ENCODE peak calls at places on chromosomes 6 and 20, in seven cellular contexts. R is body of pancreas, V is fibroblast of pulmonary artery, T is retinal pigment epithelial cell, L is colonic mucosa, E is K562, Z is cardiac fibroblast. Q is an unnamed sample.

GRCh38 chr6:154197176-154197850 is 158.3 kb downstream of the OPRM1 start:
- DNase-seq in R (no peak), Z (peak), E (no peak), L (no peak), T (peak), V (peak), Q (peak)

GRCh38 chr6:33113720-33114119 is 37.9 kb downstream of the HLA-DPB1 start:
- DNase-seq in R (no peak), L (no peak), Z (no peak), V (no peak), E (no peak), T (no peak), Q (no peak)

GRCh38 chr20:16498526-16499140 is 74.6 kb downstream of the KIF16B start:
- DNase-seq in E (no peak), L (no peak), T (no peak), R (no peak), V (no peak), Z (no peak), Q (peak)

GRCh38 chr6:90350689-90351554 is 54.3 kb upstream of the BACH2 start:
- DNase-seq in Z (no peak), R (no peak), V (no peak), T (no peak), L (no peak), E (no peak), Q (no peak)

GRCh38 chr20:45010399-45010828 is 44.1 kb downstream of the STK4 start:
- DNase-seq in E (no peak), L (no peak), R (no peak), T (peak), Z (peak), V (peak), Q (peak)

GRCh38 chr20:40807094-40807623 is 118.1 kb upstream of the MAFB start:
- DNase-seq in E (no peak), L (no peak), R (no peak), V (no peak), T (no peak), Z (no peak), Q (no peak)

GRCh38 chr6:94535798-94536197 is 1041.5 kb upstream of the MANEA start:
- DNase-seq in V (no peak), L (no peak), Z (no peak), E (no peak), R (no peak), T (no peak), Q (no peak)

GRCh38 chr6:21946298-21946783 is 350.5 kb downstream of the PRL start:
- DNase-seq in R (no peak), T (no peak), Z (peak), L (no peak), V (peak), E (no peak), Q (peak)

GRCh38 chr6:125528614-125529013 is 220.8 kb upstream of the HEY2 start:
- DNase-seq in V (no peak), L (no peak), R (no peak), Z (no peak), T (no peak), E (no peak), Q (no peak)

GRCh38 chr6:34052071-34052825 is 93.6 kb downstream of the GRM4 start:
- DNase-seq in E (no peak), L (no peak), T (no peak), Z (no peak), V (no peak), R (no peak), Q (no peak)

GRCh38 chr6:11854418-11855165 is 76.0 kb upstream of the ADTRP start:
- DNase-seq in R (peak), L (no peak), E (no peak), V (peak), T (peak), Z (peak), Q (peak)

GRCh38 chr20:38256021-38256420 is 4.5 kb downstream of the KIAA1755 start:
- DNase-seq in Z (no peak), R (no peak), V (no peak), T (no peak), L (no peak), E (no peak), Q (no peak)

GRCh38 chr6:42451595-42452170 is at the start of gene TRERF1:
- DNase-seq in R (peak), T (no peak), V (peak), L (peak), Z (peak), E (peak), Q (peak)

GRCh38 chr6:42332916-42333315 is 115.3 kb upstream of the MRPS10 start:
- DNase-seq in V (no peak), Z (no peak), L (no peak), E (no peak), R (no peak), T (no peak), Q (no peak)

GRCh38 chr6:108557494-108558371 is 3.0 kb upstream of the FOXO3 start:
- DNase-seq in R (peak), V (peak), T (no peak), E (peak), L (peak), Z (peak), Q (peak)

GRCh38 chr6:168127384-168127868 is 48.4 kb upstream of the FRMD1 start:
- DNase-seq in E (no peak), V (no peak), R (no peak), T (no peak), Z (no peak), L (peak), Q (no peak)

GRCh38 chr20:12847862-12848261 is 160.9 kb upstream of the SPTLC3 start:
- DNase-seq in Z (peak), R (no peak), L (no peak), V (peak), E (no peak), T (no peak), Q (peak)

GRCh38 chr6:17589402-17590116 is 10.5 kb upstream of the FAM8A1 start:
- DNase-seq in V (peak), R (no peak), L (peak), E (no peak), Z (peak), T (peak), Q (peak)

GRCh38 chr20:44861547-44862006 is 23.9 kb upstream of the YWHAB start:
- DNase-seq in R (peak), E (no peak), Z (peak), V (peak), L (no peak), T (no peak), Q (peak)

GRCh38 chr6:149210376-149210775 is 107.1 kb upstream of the TAB2 start:
- DNase-seq in R (no peak), Z (peak), T (no peak), V (peak), E (no peak), L (no peak), Q (peak)

GRCh38 chr6:13319891-13320564 is 8.3 kb downstream of the TBC1D7 start:
- DNase-seq in R (no peak), T (no peak), Z (no peak), V (no peak), L (no peak), E (peak), Q (no peak)

GRCh38 chr20:45407783-45408645 is at the start of gene DBNDD2:
- DNase-seq in V (no peak), L (peak), R (no peak), E (no peak), Z (no peak), T (no peak), Q (no peak)

GRCh38 chr6:88899569-88900316 is 63.7 kb downstream of the RNGTT start:
- DNase-seq in E (no peak), L (no peak), R (no peak), V (no peak), Z (no peak), T (no peak), Q (no peak)

GRCh38 chr6:154862536-154862935 is 129.3 kb downstream of the SCAF8 start:
- DNase-seq in V (no peak), Z (no peak), R (no peak), T (no peak), E (no peak), L (no peak), Q (no peak)

GRCh38 chr6:99603421-99604160 is 3.0 kb upstream of the PRDM13 start:
- DNase-seq in L (no peak), Z (peak), R (no peak), V (peak), E (peak), T (no peak), Q (no peak)

GRCh38 chr6:29981211-29981812 is 39.0 kb downstream of the HLA-A start:
- DNase-seq in Z (no peak), E (no peak), V (no peak), T (no peak), R (no peak), L (peak), Q (no peak)

GRCh38 chr6:108651781-108652227 is 91.1 kb downstream of the FOXO3 start:
- DNase-seq in L (no peak), R (peak), V (peak), E (no peak), T (peak), Z (peak), Q (peak)

GRCh38 chr20:48126227-48126740 is 341.0 kb upstream of the SULF2 start:
- DNase-seq in V (no peak), T (no peak), L (no peak), R (no peak), Z (no peak), E (no peak), Q (no peak)

GRCh38 chr20:50930139-50931047 is 844 bp downstream of the ADNP start:
- DNase-seq in R (peak), T (no peak), L (peak), E (peak), Z (no peak), V (no peak), Q (no peak)

GRCh38 chr20:43525016-43525415 is 17.5 kb downstream of the L3MBTL1 start:
- DNase-seq in V (no peak), T (no peak), R (no peak), L (no peak), Z (no peak), E (no peak), Q (no peak)

GRCh38 chr6:105001063-105001462 is 44.2 kb downstream of the LIN28B start:
- DNase-seq in V (no peak), Z (no peak), T (no peak), R (no peak), E (no peak), L (no peak), Q (no peak)

GRCh38 chr6:2204272-2204671 is 41.1 kb downstream of the GMDS start:
- DNase-seq in Z (no peak), T (no peak), E (no peak), V (no peak), L (no peak), R (no peak), Q (no peak)

GRCh38 chr6:2205396-2205795 is 40.0 kb downstream of the GMDS start:
- DNase-seq in T (no peak), E (no peak), L (no peak), V (no peak), R (no peak), Z (no peak), Q (no peak)

GRCh38 chr6:2213082-2213481 is 32.3 kb downstream of the GMDS start:
- DNase-seq in Z (no peak), R (no peak), V (no peak), E (no peak), L (no peak), T (no peak), Q (no peak)

GRCh38 chr6:2209226-2209809 is 36.1 kb downstream of the GMDS start:
- DNase-seq in T (no peak), E (no peak), L (peak), V (peak), Z (peak), R (peak), Q (peak)
- TF ChIP-seq CTCF in T (peak), E (peak), L (peak), V (peak), Z (peak), R (peak), Q (peak)

GRCh38 chr6:131635384-131636340 is 1.4 kb upstream of the ENPP3 start:
- DNase-seq in V (no peak), L (no peak), Z (no peak), T (no peak), R (no peak), E (no peak), Q (no peak)

GRCh38 chr6:131640576-131640975 is 3.5 kb downstream of the ENPP3 start:
- DNase-seq in Z (no peak), E (peak), T (no peak), R (no peak), V (no peak), L (no peak), Q (no peak)

GRCh38 chr6:131640100-131640499 is 3.0 kb downstream of the ENPP3 start:
- DNase-seq in E (no peak), T (no peak), R (no peak), Z (no peak), V (no peak), L (no peak), Q (no peak)

GRCh38 chr6:131636880-131637792 is at the start of gene ENPP3:
- DNase-seq in R (no peak), L (no peak), V (peak), T (no peak), E (peak), Z (peak), Q (peak)

GRCh38 chr6:131638013-131638412 is 911 bp downstream of the ENPP3 start:
- DNase-seq in Z (no peak), R (no peak), L (no peak), T (no peak), E (no peak), V (no peak), Q (no peak)
- H3K4me3 ChIP-seq in Z (no peak), R (no peak), L (peak), T (no peak), E (peak), V (no peak), Q (no peak)

DNA sequence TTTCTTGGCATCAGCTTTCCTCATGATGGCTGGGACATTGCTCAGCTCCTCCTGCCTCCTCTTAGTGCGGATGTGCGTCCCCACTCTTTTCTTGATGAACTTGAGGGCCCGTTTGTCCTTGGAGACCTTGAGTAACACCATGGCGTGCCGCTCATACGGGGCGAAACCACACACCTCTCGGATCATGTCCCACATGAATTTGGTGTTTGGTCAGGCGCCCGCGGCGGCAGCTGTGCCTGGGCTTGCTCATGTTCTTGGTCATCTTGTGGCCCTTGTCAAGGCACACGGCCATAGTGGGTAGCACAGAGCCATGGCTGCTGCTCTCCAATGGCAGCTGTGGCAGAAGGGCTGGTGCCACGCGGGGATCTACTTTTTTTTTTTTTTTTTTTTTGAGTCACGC is 2.6 kb downstream of the ERGIC3 start:
- DNase-seq in T (no peak), R (no peak), Z (no peak), V (no peak), E (no peak), L (no peak), Q (no peak)
- TF ChIP-seq CTCF in T (no peak), R (no peak), Z (no peak), V (no peak), E (no peak), L (no peak), Q (no peak)

GRCh38 chr6:113564401-113565161 is 292.6 kb upstream of the MARCKS start:
- DNase-seq in E (no peak), R (peak), Z (peak), T (peak), V (peak), L (peak), Q (peak)

GRCh38 chr6:113562248-113562647 is 294.9 kb upstream of the MARCKS start:
- DNase-seq in E (no peak), T (no peak), V (no peak), L (no peak), Z (no peak), R (no peak), Q (no peak)

GRCh38 chr6:113570176-113570575 is 287.0 kb upstream of the MARCKS start:
- DNase-seq in V (peak), L (no peak), R (no peak), T (no peak), E (no peak), Z (peak), Q (peak)

GRCh38 chr6:113560908-113561307 is 296.2 kb upstream of the MARCKS start:
- DNase-seq in R (no peak), L (no peak), T (peak), V (peak), E (no peak), Z (peak), Q (peak)

GRCh38 chr6:113565306-113565705 is 291.8 kb upstream of the MARCKS start:
- DNase-seq in V (no peak), Z (no peak), R (no peak), T (no peak), E (no peak), L (no peak), Q (no peak)
- H3K4me3 ChIP-seq in V (peak), Z (no peak), R (no peak), T (no peak), E (no peak), L (no peak), Q (peak)

GRCh38 chr6:170221753-170222400 is 69.0 kb downstream of the DLL1 start:
- DNase-seq in T (no peak), V (no peak), R (no peak), Z (no peak), E (no peak), L (peak), Q (no peak)
- TF ChIP-seq CTCF in T (no peak), V (no peak), R (no peak), Z (no peak), E (no peak), L (no peak), Q (no peak)

DNA sequence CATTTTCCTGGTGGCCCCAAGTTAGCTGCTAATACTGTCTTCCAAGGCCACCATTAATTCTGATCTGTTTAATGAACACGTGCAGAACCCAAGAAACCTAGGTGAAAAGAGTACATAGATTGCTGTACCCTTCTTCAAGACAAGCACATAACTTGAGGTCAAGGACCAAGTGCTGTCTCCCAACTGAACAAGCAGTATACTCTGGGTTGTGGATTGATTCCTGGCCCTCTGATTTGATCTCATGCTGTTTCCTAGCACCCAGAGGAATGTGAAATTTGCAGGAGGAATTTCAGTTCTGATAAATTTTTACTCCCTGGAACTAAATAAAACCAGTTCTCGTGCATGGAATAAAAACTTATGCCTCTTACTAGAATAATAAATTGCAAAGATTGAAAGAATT is 75.6 kb downstream of the MTFR2 start:
- DNase-seq in Z (peak), L (no peak), E (no peak), T (no peak), R (no peak), V (peak), Q (peak)
- H3K4me3 ChIP-seq in Z (no peak), L (no peak), E (no peak), T (no peak), R (no peak), V (no peak), Q (no peak)

GRCh38 chr6:72704979-72705378 is 83.1 kb downstream of the KCNQ5 start:
- DNase-seq in T (no peak), E (no peak), R (no peak), Z (peak), V (peak), L (no peak), Q (peak)
- TF ChIP-seq CTCF in T (no peak), E (no peak), R (no peak), Z (no peak), V (peak), L (no peak), Q (no peak)

GRCh38 chr6:15947923-15948322 is 181.0 kb upstream of the MYLIP start:
- DNase-seq in R (no peak), T (no peak), Z (no peak), E (peak), V (no peak), L (no peak), Q (no peak)
- H3K4me3 ChIP-seq in R (no peak), T (no peak), Z (no peak), E (no peak), V (no peak), L (no peak), Q (no peak)

DNA sequence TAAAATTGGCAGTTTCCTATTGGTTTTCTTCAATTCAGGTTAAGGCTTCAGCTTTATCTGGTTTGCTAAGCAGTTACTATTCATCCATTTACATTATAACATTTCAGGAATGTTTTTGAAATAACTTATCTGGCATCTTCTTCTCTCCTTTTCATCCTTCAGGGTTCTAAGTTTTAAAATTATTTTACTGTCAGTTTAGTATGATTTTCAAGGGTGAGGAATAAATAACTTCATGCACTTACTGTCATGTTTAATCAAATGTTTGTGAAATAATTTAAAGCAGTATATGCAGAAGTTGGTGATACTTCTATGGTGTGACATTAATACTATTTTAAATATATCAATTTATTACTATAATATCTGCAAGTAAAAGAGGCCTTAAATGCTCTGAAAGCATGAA is 338.1 kb upstream of the MMS22L start:
- DNase-seq in R (no peak), T (no peak), Z (no peak), E (no peak), L (no peak), V (no peak), Q (no peak)
- TF ChIP-seq CTCF in R (no peak), T (no peak), Z (no peak), E (no peak), L (no peak), V (no peak), Q (no peak)